ENCODE peak calls at places on chromosomes 11 and 22, in seven cellular contexts. U is tibial artery, T is right lobe of liver, M is AG04449, H is fibroblast of the aortic adventitia, J is astrocyte of the spinal cord, A is kidney epithelial cell. B is an unnamed sample.

GRCh38 chr11:62336949-62337681 is at the start of gene ASRGL1:
- DNase-seq in U (peak; percentile 85), T (peak; percentile 91), M (no peak), H (peak; percentile 34), J (peak; percentile 25), A (no peak), B (no peak)

GRCh38 chr11:50278756-50279155 is 246.1 kb downstream of the OR4C45 start:
- DNase-seq in U (no peak), T (no peak), M (no peak), H (no peak), J (no peak), A (no peak), B (no peak)

GRCh38 chr11:129109701-129110100 is 82.4 kb downstream of the ARHGAP32 start:
- DNase-seq in U (no peak), T (no peak), M (no peak), H (no peak), J (no peak), A (no peak), B (no peak)

GRCh38 chr11:65132988-65133700 is 1.2 kb downstream of the SYVN1 start:
- DNase-seq in U (peak; percentile 64), T (peak; percentile 90), M (no peak), H (no peak), J (no peak), A (no peak), B (no peak)

GRCh38 chr11:78460468-78460867 is 42.8 kb upstream of the GAB2 start:
- DNase-seq in U (no peak), T (no peak), M (no peak), H (peak; percentile 9), J (peak; percentile 52), A (no peak), B (no peak)

GRCh38 chr11:30586251-30587144 is at the start of gene MPPED2:
- DNase-seq in U (peak; percentile 65), T (peak; percentile 60), M (no peak), H (peak; percentile 2), J (no peak), A (no peak), B (no peak)

GRCh38 chr11:83063073-83063754 is 8.5 kb downstream of the RAB30 start:
- DNase-seq in U (no peak), T (no peak), M (peak; percentile 40), H (peak; percentile 78), J (peak; percentile 81), A (no peak), B (no peak)

GRCh38 chr11:18229501-18229900 is 7.1 kb downstream of the SAA4 start:
- DNase-seq in U (no peak), T (no peak), M (no peak), H (no peak), J (no peak), A (no peak), B (no peak)

GRCh38 chr11:65640483-65641207 is 2.7 kb downstream of the SIPA1 start:
- DNase-seq in U (no peak), T (peak; percentile 76), M (no peak), H (no peak), J (no peak), A (no peak), B (no peak)

GRCh38 chr11:108961095-108961494 is 296.2 kb downstream of the DDX10 start:
- DNase-seq in U (no peak), T (no peak), M (no peak), H (no peak), J (no peak), A (no peak), B (no peak)

GRCh38 chr11:64865286-64866172 is 12.9 kb downstream of the EHD1 start:
- DNase-seq in U (peak; percentile 81), T (no peak), M (peak; percentile 77), H (peak; percentile 62), J (peak; percentile 88), A (no peak), B (no peak)

GRCh38 chr11:117849781-117850414 is 25.4 kb upstream of the FXYD2 start:
- DNase-seq in U (no peak), T (no peak), M (no peak), H (no peak), J (no peak), A (no peak), B (no peak)

GRCh38 chr11:111573821-111574249 is 28.4 kb upstream of the SIK2 start:
- DNase-seq in U (no peak), T (no peak), M (no peak), H (peak; percentile 57), J (no peak), A (no peak), B (peak; percentile 79)

GRCh38 chr11:111531156-111531555 is 9.4 kb upstream of the LAYN start:
- DNase-seq in U (no peak), T (no peak), M (no peak), H (peak; percentile 29), J (peak; percentile 33), A (no peak), B (no peak)

GRCh38 chr11:95512682-95513081 is 276.9 kb downstream of the FAM76B start:
- DNase-seq in U (peak; percentile 80), T (peak; percentile 52), M (peak; percentile 81), H (peak; percentile 96), J (peak; percentile 83), A (no peak), B (peak; percentile 76)

DNA sequence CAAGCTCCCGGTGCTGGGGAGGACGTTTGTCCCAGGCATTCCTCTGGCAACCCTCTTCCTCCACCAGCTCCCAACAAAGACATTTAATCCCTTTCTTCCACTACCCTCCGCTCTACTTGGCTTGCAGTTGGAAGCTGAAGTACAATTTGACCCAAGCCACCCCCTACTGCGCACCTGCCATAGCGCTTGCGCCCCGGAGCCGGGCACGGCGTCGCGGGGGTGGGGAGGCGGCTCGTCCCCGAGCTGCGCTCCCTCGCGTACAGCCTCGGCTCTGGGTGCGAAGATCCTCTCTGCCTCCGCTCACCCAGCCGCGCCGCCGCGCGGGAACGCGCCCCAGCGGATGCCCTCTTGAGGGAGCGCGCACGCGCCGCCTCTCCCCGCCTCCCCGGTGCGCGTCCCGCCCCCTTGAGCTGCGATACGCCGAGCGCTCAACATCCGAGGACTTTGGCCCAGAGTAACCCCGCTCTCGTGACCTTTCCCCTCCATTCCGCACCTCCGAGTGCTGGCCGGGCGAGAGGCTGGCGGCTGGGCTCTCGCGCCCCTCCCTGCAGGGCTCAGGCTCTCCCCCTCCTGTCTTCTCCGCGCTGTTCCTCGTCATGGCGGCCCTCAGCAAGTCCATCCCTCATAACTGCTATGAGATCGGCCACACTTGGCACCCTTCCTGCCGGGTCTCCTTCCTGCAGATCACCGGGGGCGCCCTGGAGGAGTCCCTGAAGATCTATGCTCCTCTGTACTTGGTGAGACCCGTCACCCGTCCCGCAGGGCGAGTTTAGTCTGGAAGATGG is at the start of gene TMEM135:
- DNase-seq in U (peak; percentile 97), T (peak; percentile 97), M (peak; percentile 12), H (peak; percentile 88), J (peak; percentile 93), A (peak; percentile 48), B (peak; percentile 58)
- TF ChIP-seq CTCF in U (no peak), T (no peak), M (peak; percentile 10), H (no peak), J (no peak), A (no peak), B (peak; percentile 16)

DNA sequence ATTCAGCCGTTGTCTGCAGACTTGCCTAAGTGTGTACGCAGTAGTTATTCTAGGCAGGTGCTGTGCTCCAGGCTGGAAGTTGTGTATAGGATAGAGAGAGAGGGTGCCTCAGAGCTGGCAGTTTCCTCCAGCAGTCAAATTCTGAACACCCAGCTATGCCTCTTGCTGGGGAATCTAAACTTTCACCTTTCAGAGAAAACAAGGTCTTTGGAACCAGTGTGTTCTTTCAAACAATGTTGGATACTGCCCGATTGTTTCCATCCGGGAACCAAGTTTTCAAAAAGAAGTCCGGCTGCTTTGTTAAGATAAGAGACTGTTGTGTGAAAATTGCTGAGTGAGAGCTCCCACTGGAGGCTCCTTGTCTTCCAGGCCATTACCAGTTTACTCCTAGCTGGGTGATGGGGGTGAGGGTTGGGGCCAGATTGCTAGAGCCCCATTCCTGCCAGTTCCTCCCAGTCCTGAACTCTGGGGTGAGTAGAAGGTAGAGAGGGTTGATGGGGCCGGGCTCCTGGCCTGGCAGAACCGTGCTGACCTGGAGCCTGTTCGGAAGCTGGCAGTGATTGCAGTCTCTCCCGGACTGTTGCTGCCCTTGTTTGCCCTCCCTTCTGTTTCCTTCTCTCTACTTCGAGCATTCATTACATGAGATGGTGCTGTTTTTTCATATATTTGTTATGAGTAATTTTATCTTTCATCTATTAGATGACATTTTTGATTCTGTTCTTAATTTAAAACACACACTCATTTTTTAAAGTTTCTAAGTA is 150.2 kb downstream of the TEAD1 start:
- DNase-seq in U (no peak), T (peak; percentile 86), M (no peak), H (no peak), J (no peak), A (no peak), B (no peak)
- TF ChIP-seq CTCF in U (no peak), T (peak; percentile 16), M (no peak), H (no peak), J (no peak), A (no peak), B (no peak)

DNA sequence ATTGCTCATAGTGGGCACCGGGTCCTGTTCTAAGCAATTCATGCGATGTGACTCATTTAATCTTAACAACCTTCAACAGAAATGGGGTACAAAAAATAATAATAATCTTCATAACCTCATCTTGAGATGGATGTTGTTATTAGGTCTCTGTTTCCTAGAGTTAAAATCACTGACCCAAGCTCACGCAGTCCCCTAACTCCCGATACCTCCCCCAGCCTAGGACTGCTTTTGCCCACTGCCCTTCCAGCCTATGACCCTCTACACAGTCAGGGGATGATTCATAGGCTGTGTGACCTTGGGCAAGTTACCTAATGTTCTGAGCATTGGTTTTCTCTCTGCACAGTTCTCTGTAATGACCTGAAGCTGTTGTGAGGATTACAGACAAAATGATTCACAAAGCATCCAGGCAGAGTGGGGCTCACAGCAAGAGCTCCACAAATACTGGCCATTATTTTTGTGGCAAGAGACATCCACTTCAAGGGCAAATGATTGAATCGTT is 19.9 kb downstream of the MTFP1 start:
- DNase-seq in U (no peak), T (no peak), M (no peak), H (no peak), J (no peak), A (no peak), B (no peak)
- TF ChIP-seq CTCF in U (no peak), T (no peak), M (no peak), H (no peak), J (no peak), A (no peak), B (no peak)

GRCh38 chr11:68552542-68552941 is 92.0 kb downstream of the PPP6R3 start:
- DNase-seq in U (no peak), T (no peak), M (no peak), H (no peak), J (no peak), A (no peak), B (no peak)

GRCh38 chr11:68549789-68550484 is 89.4 kb downstream of the PPP6R3 start:
- DNase-seq in U (no peak), T (no peak), M (no peak), H (peak; percentile 9), J (no peak), A (no peak), B (peak; percentile 31)

GRCh38 chr11:68551777-68552176 is 91.2 kb downstream of the PPP6R3 start:
- DNase-seq in U (no peak), T (no peak), M (no peak), H (no peak), J (no peak), A (no peak), B (no peak)

GRCh38 chr11:68550485-68550817 is 89.9 kb downstream of the PPP6R3 start:
- DNase-seq in U (no peak), T (no peak), M (no peak), H (peak; percentile 22), J (no peak), A (no peak), B (no peak)

GRCh38 chr11:68551223-68551622 is 90.7 kb downstream of the PPP6R3 start:
- DNase-seq in U (no peak), T (no peak), M (no peak), H (no peak), J (no peak), A (no peak), B (no peak)
- TF ChIP-seq CTCF in U (no peak), T (no peak), M (no peak), H (no peak), J (no peak), A (no peak), B (no peak)

GRCh38 chr11:81658722-81659121 is 1074.9 kb downstream of the FAM181B start:
- DNase-seq in U (no peak), T (no peak), M (no peak), H (peak; percentile 19), J (peak; percentile 29), A (no peak), B (no peak)
- TF ChIP-seq CTCF in U (no peak), T (peak; percentile 46), M (no peak), H (peak; percentile 50), J (peak; percentile 60), A (peak; percentile 59), B (peak; percentile 15)